ENCODE peak calls at places on chromosomes 13 and 19, in seven cellular contexts. One of them, this sample, is unnamed.

GRCh38 chr13:107807306-107808073 is 407.8 kb downstream of the LIG4 start:
- DNase-seq in psoas muscle: no peak
- DNase-seq in brain microvascular endothelial cell: no peak
- DNase-seq in IMR-90: no peak
- DNase-seq in CD8-positive, alpha-beta T cell: no peak
- DNase-seq in HFF-Myc: no peak
- DNase-seq in GM12865: no peak
- DNase-seq in this sample: no peak

GRCh38 chr19:13742756-13743155 is 21.6 kb upstream of the MRI1 start:
- DNase-seq in psoas muscle: no peak
- DNase-seq in brain microvascular endothelial cell: no peak
- DNase-seq in IMR-90: peak; percentile 63
- DNase-seq in CD8-positive, alpha-beta T cell: no peak
- DNase-seq in HFF-Myc: no peak
- DNase-seq in GM12865: no peak
- DNase-seq in this sample: no peak

GRCh38 chr13:97895383-97895782 is 58.1 kb upstream of the IPO5 start:
- DNase-seq in psoas muscle: no peak
- DNase-seq in brain microvascular endothelial cell: no peak
- DNase-seq in IMR-90: no peak
- DNase-seq in CD8-positive, alpha-beta T cell: no peak
- DNase-seq in HFF-Myc: no peak
- DNase-seq in GM12865: no peak
- DNase-seq in this sample: no peak

GRCh38 chr13:62799931-62800436 is 1384.3 kb upstream of the PCDH20 start:
- DNase-seq in psoas muscle: no peak
- DNase-seq in brain microvascular endothelial cell: no peak
- DNase-seq in IMR-90: no peak
- DNase-seq in CD8-positive, alpha-beta T cell: no peak
- DNase-seq in HFF-Myc: no peak
- DNase-seq in GM12865: no peak
- DNase-seq in this sample: no peak

GRCh38 chr13:74040200-74040599 is 94.0 kb downstream of the KLF12 start:
- DNase-seq in psoas muscle: peak; percentile 57
- DNase-seq in brain microvascular endothelial cell: peak; percentile 28
- DNase-seq in IMR-90: peak; percentile 31
- DNase-seq in CD8-positive, alpha-beta T cell: no peak
- DNase-seq in HFF-Myc: peak; percentile 4
- DNase-seq in GM12865: peak; percentile 67
- DNase-seq in this sample: peak; percentile 20

GRCh38 chr13:56700324-56700723 is 440.4 kb upstream of the PRR20A start:
- DNase-seq in psoas muscle: no peak
- DNase-seq in brain microvascular endothelial cell: no peak
- DNase-seq in IMR-90: no peak
- DNase-seq in CD8-positive, alpha-beta T cell: no peak
- DNase-seq in HFF-Myc: no peak
- DNase-seq in GM12865: no peak
- DNase-seq in this sample: no peak

GRCh38 chr13:36432106-36432544 is at the start of gene CCNA1:
- DNase-seq in psoas muscle: peak; percentile 57
- DNase-seq in brain microvascular endothelial cell: no peak
- DNase-seq in IMR-90: no peak
- DNase-seq in CD8-positive, alpha-beta T cell: no peak
- DNase-seq in HFF-Myc: no peak
- DNase-seq in GM12865: peak; percentile 37
- DNase-seq in this sample: peak; percentile 43

GRCh38 chr19:10379880-10380310 is 477 bp downstream of the TYK2 start:
- DNase-seq in psoas muscle: no peak
- DNase-seq in brain microvascular endothelial cell: no peak
- DNase-seq in IMR-90: no peak
- DNase-seq in CD8-positive, alpha-beta T cell: no peak
- DNase-seq in HFF-Myc: no peak
- DNase-seq in GM12865: no peak
- DNase-seq in this sample: no peak

GRCh38 chr19:33280351-33280921 is 21.9 kb downstream of the CEBPA start:
- DNase-seq in psoas muscle: no peak
- DNase-seq in brain microvascular endothelial cell: no peak
- DNase-seq in IMR-90: no peak
- DNase-seq in CD8-positive, alpha-beta T cell: no peak
- DNase-seq in HFF-Myc: no peak
- DNase-seq in GM12865: peak; percentile 90
- DNase-seq in this sample: peak; percentile 80

GRCh38 chr13:57314897-57315520 is 148.0 kb downstream of the PRR20E start:
- DNase-seq in psoas muscle: no peak
- DNase-seq in brain microvascular endothelial cell: no peak
- DNase-seq in IMR-90: no peak
- DNase-seq in CD8-positive, alpha-beta T cell: no peak
- DNase-seq in HFF-Myc: no peak
- DNase-seq in GM12865: no peak
- DNase-seq in this sample: no peak

GRCh38 chr13:44312898-44313551 is 60.6 kb upstream of the SERP2 start:
- DNase-seq in psoas muscle: no peak
- DNase-seq in brain microvascular endothelial cell: peak; percentile 82
- DNase-seq in IMR-90: peak; percentile 95
- DNase-seq in CD8-positive, alpha-beta T cell: no peak
- DNase-seq in HFF-Myc: peak; percentile 75
- DNase-seq in GM12865: no peak
- DNase-seq in this sample: no peak

DNA sequence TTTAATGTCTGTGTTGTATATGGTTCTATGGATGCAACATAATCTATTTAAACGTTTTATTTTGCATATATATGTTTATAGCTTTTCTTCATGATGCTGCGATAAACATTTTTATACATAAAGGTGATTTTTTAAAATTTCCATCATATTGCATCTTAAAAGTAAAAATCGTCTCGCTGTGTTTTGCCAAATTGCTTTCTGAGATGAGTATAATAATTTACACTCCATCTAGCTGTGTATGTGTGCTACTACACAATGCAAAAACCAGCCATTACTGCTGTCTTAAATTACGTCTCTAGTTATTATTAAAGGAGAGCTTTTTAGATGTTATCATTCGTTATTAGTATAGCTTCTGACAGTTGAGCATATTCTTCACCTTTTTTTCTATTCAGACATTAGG is 37.2 kb downstream of the METTL21C start:
- DNase-seq in psoas muscle: no peak
- DNase-seq in brain microvascular endothelial cell: no peak
- DNase-seq in IMR-90: no peak
- DNase-seq in CD8-positive, alpha-beta T cell: no peak
- DNase-seq in HFF-Myc: no peak
- DNase-seq in GM12865: no peak
- DNase-seq in this sample: no peak
- TF ChIP-seq CTCF in psoas muscle: peak; percentile 30
- TF ChIP-seq CTCF in brain microvascular endothelial cell: peak; percentile 21
- TF ChIP-seq CTCF in IMR-90: peak; percentile 15
- TF ChIP-seq CTCF in CD8-positive, alpha-beta T cell: peak; percentile 63
- TF ChIP-seq CTCF in HFF-Myc: no peak
- TF ChIP-seq CTCF in GM12865: no peak
- TF ChIP-seq CTCF in this sample: no peak

GRCh38 chr13:27374126-27374613 is 50.2 kb upstream of the GTF3A start:
- DNase-seq in psoas muscle: no peak
- DNase-seq in brain microvascular endothelial cell: no peak
- DNase-seq in IMR-90: no peak
- DNase-seq in CD8-positive, alpha-beta T cell: no peak
- DNase-seq in HFF-Myc: no peak
- DNase-seq in GM12865: no peak
- DNase-seq in this sample: no peak

GRCh38 chr13:27371932-27372331 is 52.5 kb upstream of the GTF3A start:
- DNase-seq in psoas muscle: no peak
- DNase-seq in brain microvascular endothelial cell: no peak
- DNase-seq in IMR-90: no peak
- DNase-seq in CD8-positive, alpha-beta T cell: no peak
- DNase-seq in HFF-Myc: no peak
- DNase-seq in GM12865: no peak
- DNase-seq in this sample: no peak

GRCh38 chr13:27370305-27370853 is 54.0 kb upstream of the GTF3A start:
- DNase-seq in psoas muscle: no peak
- DNase-seq in brain microvascular endothelial cell: no peak
- DNase-seq in IMR-90: no peak
- DNase-seq in CD8-positive, alpha-beta T cell: no peak
- DNase-seq in HFF-Myc: no peak
- DNase-seq in GM12865: no peak
- DNase-seq in this sample: no peak

GRCh38 chr13:27374650-27375049 is 49.8 kb upstream of the GTF3A start:
- DNase-seq in psoas muscle: peak; percentile 62
- DNase-seq in brain microvascular endothelial cell: peak; percentile 80
- DNase-seq in IMR-90: peak; percentile 88
- DNase-seq in CD8-positive, alpha-beta T cell: peak; percentile 70
- DNase-seq in HFF-Myc: peak; percentile 66
- DNase-seq in GM12865: peak; percentile 73
- DNase-seq in this sample: peak; percentile 77

DNA sequence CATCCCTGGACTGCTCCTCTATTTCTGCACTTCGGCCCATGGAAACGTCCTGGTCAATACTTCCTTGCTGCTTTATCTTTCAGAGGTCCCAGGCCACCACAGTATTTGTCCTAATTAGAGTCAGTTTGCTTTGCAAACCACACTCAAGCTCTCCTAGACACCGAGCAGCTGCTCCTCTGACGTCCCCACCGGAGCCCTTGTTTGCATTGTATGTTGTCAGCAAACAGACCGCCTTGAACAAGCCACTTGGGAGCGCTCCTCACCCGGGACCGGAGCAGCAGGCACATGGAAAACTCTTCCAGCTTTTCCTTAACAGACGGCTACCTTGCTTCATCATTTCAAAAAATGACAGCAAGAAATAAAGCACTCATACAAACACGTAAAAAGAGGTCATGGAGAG is 51.5 kb upstream of the GTF3A start:
- DNase-seq in psoas muscle: no peak
- DNase-seq in brain microvascular endothelial cell: no peak
- DNase-seq in IMR-90: peak; percentile 16
- DNase-seq in CD8-positive, alpha-beta T cell: no peak
- DNase-seq in HFF-Myc: no peak
- DNase-seq in GM12865: no peak
- DNase-seq in this sample: no peak
- TF ChIP-seq CTCF in psoas muscle: no peak
- TF ChIP-seq CTCF in brain microvascular endothelial cell: no peak
- TF ChIP-seq CTCF in IMR-90: no peak
- TF ChIP-seq CTCF in CD8-positive, alpha-beta T cell: no peak
- TF ChIP-seq CTCF in HFF-Myc: no peak
- TF ChIP-seq CTCF in GM12865: no peak
- TF ChIP-seq CTCF in this sample: no peak

GRCh38 chr19:53308339-53308811 is 25.2 kb upstream of the ZNF845 start:
- DNase-seq in psoas muscle: no peak
- DNase-seq in brain microvascular endothelial cell: no peak
- DNase-seq in IMR-90: no peak
- DNase-seq in CD8-positive, alpha-beta T cell: no peak
- DNase-seq in HFF-Myc: no peak
- DNase-seq in GM12865: no peak
- DNase-seq in this sample: no peak
- TF ChIP-seq CTCF in psoas muscle: peak; percentile 9
- TF ChIP-seq CTCF in brain microvascular endothelial cell: no peak
- TF ChIP-seq CTCF in IMR-90: no peak
- TF ChIP-seq CTCF in CD8-positive, alpha-beta T cell: peak; percentile 37
- TF ChIP-seq CTCF in HFF-Myc: peak; percentile 28
- TF ChIP-seq CTCF in GM12865: no peak
- TF ChIP-seq CTCF in this sample: no peak

GRCh38 chr13:111410232-111411021 is 90.0 kb downstream of the TEX29 start:
- DNase-seq in psoas muscle: no peak
- DNase-seq in brain microvascular endothelial cell: no peak
- DNase-seq in IMR-90: no peak
- DNase-seq in CD8-positive, alpha-beta T cell: no peak
- DNase-seq in HFF-Myc: no peak
- DNase-seq in GM12865: no peak
- DNase-seq in this sample: no peak

GRCh38 chr13:111409413-111409812 is 89.0 kb downstream of the TEX29 start:
- DNase-seq in psoas muscle: no peak
- DNase-seq in brain microvascular endothelial cell: no peak
- DNase-seq in IMR-90: no peak
- DNase-seq in CD8-positive, alpha-beta T cell: no peak
- DNase-seq in HFF-Myc: no peak
- DNase-seq in GM12865: no peak
- DNase-seq in this sample: no peak

GRCh38 chr13:111406636-111407035 is 86.2 kb downstream of the TEX29 start:
- DNase-seq in psoas muscle: no peak
- DNase-seq in brain microvascular endothelial cell: no peak
- DNase-seq in IMR-90: no peak
- DNase-seq in CD8-positive, alpha-beta T cell: no peak
- DNase-seq in HFF-Myc: no peak
- DNase-seq in GM12865: no peak
- DNase-seq in this sample: no peak

GRCh38 chr13:111404746-111405145 is 84.3 kb downstream of the TEX29 start:
- DNase-seq in psoas muscle: no peak
- DNase-seq in brain microvascular endothelial cell: no peak
- DNase-seq in IMR-90: no peak
- DNase-seq in CD8-positive, alpha-beta T cell: no peak
- DNase-seq in HFF-Myc: no peak
- DNase-seq in GM12865: no peak
- DNase-seq in this sample: no peak

GRCh38 chr13:111407381-111408131 is 87.1 kb downstream of the TEX29 start:
- DNase-seq in psoas muscle: no peak
- DNase-seq in brain microvascular endothelial cell: no peak
- DNase-seq in IMR-90: no peak
- DNase-seq in CD8-positive, alpha-beta T cell: no peak
- DNase-seq in HFF-Myc: no peak
- DNase-seq in GM12865: no peak
- DNase-seq in this sample: no peak
- TF ChIP-seq CTCF in psoas muscle: no peak
- TF ChIP-seq CTCF in brain microvascular endothelial cell: no peak
- TF ChIP-seq CTCF in IMR-90: no peak
- TF ChIP-seq CTCF in CD8-positive, alpha-beta T cell: no peak
- TF ChIP-seq CTCF in HFF-Myc: no peak
- TF ChIP-seq CTCF in GM12865: no peak
- TF ChIP-seq CTCF in this sample: no peak

GRCh38 chr19:16455489-16455888 is 16.3 kb downstream of the EPS15L1 start:
- DNase-seq in psoas muscle: no peak
- DNase-seq in brain microvascular endothelial cell: no peak
- DNase-seq in IMR-90: no peak
- DNase-seq in CD8-positive, alpha-beta T cell: no peak
- DNase-seq in HFF-Myc: no peak
- DNase-seq in GM12865: no peak
- DNase-seq in this sample: no peak
- TF ChIP-seq CTCF in psoas muscle: no peak
- TF ChIP-seq CTCF in brain microvascular endothelial cell: no peak
- TF ChIP-seq CTCF in IMR-90: no peak
- TF ChIP-seq CTCF in CD8-positive, alpha-beta T cell: no peak
- TF ChIP-seq CTCF in HFF-Myc: no peak
- TF ChIP-seq CTCF in GM12865: no peak
- TF ChIP-seq CTCF in this sample: no peak

GRCh38 chr19:2475702-2476450 is at the start of gene GADD45B:
- DNase-seq in psoas muscle: peak; percentile 98
- DNase-seq in brain microvascular endothelial cell: peak; percentile 97
- DNase-seq in IMR-90: peak; percentile 97
- DNase-seq in CD8-positive, alpha-beta T cell: peak; percentile 98
- DNase-seq in HFF-Myc: peak; percentile 93
- DNase-seq in GM12865: peak; percentile 99
- DNase-seq in this sample: peak; percentile 99
- TF ChIP-seq CTCF in psoas muscle: no peak
- TF ChIP-seq CTCF in brain microvascular endothelial cell: no peak
- TF ChIP-seq CTCF in IMR-90: no peak
- TF ChIP-seq CTCF in CD8-positive, alpha-beta T cell: no peak
- TF ChIP-seq CTCF in HFF-Myc: no peak
- TF ChIP-seq CTCF in GM12865: no peak
- TF ChIP-seq CTCF in this sample: no peak

This sample was measured in GM13977.